ENCODE peak calls at places on chromosomes 1 and 21, in five cellular contexts. B is D721Med, P is AG04450, N is tibial artery, U is RWPE1. L is an unnamed sample.

GRCh38 chr1:46492269-46492853 is 2.7 kb downstream of the DMBX1 start:
- DNase-seq in B (no peak), U (no peak), N (no peak), P (no peak), L (no peak)

GRCh38 chr1:230556453-230556852 is 85.8 kb upstream of the COG2 start:
- DNase-seq in B (no peak), P (no peak), U (no peak), N (no peak), L (no peak)

GRCh38 chr21:43355925-43356289 is 71.0 kb downstream of the SIK1 start:
- DNase-seq in N (no peak), B (no peak), U (no peak), P (no peak), L (no peak)

GRCh38 chr1:207032528-207033017 is at the start of gene C1orf116:
- DNase-seq in B (no peak), U (peak), N (no peak), P (no peak), L (no peak)

GRCh38 chr1:99527078-99527477 is 118.8 kb upstream of the PALMD start:
- DNase-seq in P (no peak), N (no peak), B (no peak), U (peak), L (no peak)

GRCh38 chr1:232709339-232709738 is 79.4 kb upstream of the SIPA1L2 start:
- DNase-seq in U (peak), B (no peak), N (no peak), P (no peak), L (no peak)

GRCh38 chr21:39348040-39348354 is 891 bp downstream of the HMGN1 start:
- DNase-seq in U (no peak), B (no peak), N (no peak), P (no peak), L (no peak)

GRCh38 chr1:18667333-18667732 is 36.7 kb downstream of the PAX7 start:
- DNase-seq in U (no peak), N (no peak), P (no peak), B (no peak), L (no peak)

GRCh38 chr1:205286335-205286950 is 35.1 kb downstream of the NUAK2 start:
- DNase-seq in P (no peak), U (no peak), B (no peak), N (no peak), L (no peak)

GRCh38 chr1:165896277-165896676 is 68.9 kb downstream of the UCK2 start:
- DNase-seq in U (peak), N (peak), B (no peak), P (peak), L (no peak)

GRCh38 chr1:23083714-23084480 is 64.6 kb downstream of the KDM1A start:
- DNase-seq in P (no peak), U (no peak), N (peak), B (no peak), L (no peak)

GRCh38 chr1:177569476-177569875 is 398.7 kb downstream of the BRINP2 start:
- DNase-seq in N (no peak), B (no peak), U (no peak), P (no peak), L (no peak)

GRCh38 chr1:14055442-14056225 is 355.6 kb downstream of the PRDM2 start:
- DNase-seq in N (no peak), B (no peak), U (peak), P (no peak), L (no peak)

GRCh38 chr1:220807726-220808125 is 21.0 kb downstream of the MTARC1 start:
- DNase-seq in P (no peak), B (no peak), N (no peak), U (no peak), L (no peak)

GRCh38 chr1:206471415-206471801 is 1.1 kb downstream of the IKBKE start:
- DNase-seq in P (no peak), N (no peak), U (no peak), B (no peak), L (no peak)

GRCh38 chr1:151988405-151988851 is 5.2 kb downstream of the S100A10 start:
- DNase-seq in N (no peak), B (no peak), P (no peak), U (peak), L (no peak)

GRCh38 chr21:34204481-34205439 is 131.4 kb downstream of the MRPS6 start:
- DNase-seq in U (no peak), P (no peak), N (no peak), B (no peak), L (no peak)

GRCh38 chr1:21217812-21218596 is 41.3 kb upstream of the EIF4G3 start:
- DNase-seq in U (no peak), P (no peak), N (peak), B (no peak), L (peak)
- TF ChIP-seq CTCF in U (no peak), P (peak), N (peak), B (no peak), L (peak)

GRCh38 chr1:33097137-33097611 is 16.2 kb downstream of the AZIN2 start:
- DNase-seq in U (no peak), B (no peak), P (no peak), N (no peak), L (no peak)

GRCh38 chr1:33096358-33097005 is 15.5 kb downstream of the AZIN2 start:
- DNase-seq in B (no peak), N (no peak), U (no peak), P (peak), L (no peak)

GRCh38 chr1:33097762-33098161 is 16.8 kb downstream of the AZIN2 start:
- DNase-seq in N (no peak), B (no peak), P (no peak), U (no peak), L (no peak)

GRCh38 chr1:33098371-33098770 is 17.4 kb downstream of the AZIN2 start:
- DNase-seq in U (no peak), B (no peak), P (no peak), N (no peak), L (no peak)

GRCh38 chr1:33099290-33100118 is 18.6 kb downstream of the AZIN2 start:
- DNase-seq in B (no peak), P (peak), U (peak), N (peak), L (no peak)
- TF ChIP-seq CTCF in B (no peak), P (peak), U (no peak), N (peak), L (no peak)

GRCh38 chr1:25817840-25818501 is 1.8 kb upstream of the MTFR1L start:
- DNase-seq in N (no peak), B (no peak), U (no peak), P (no peak), L (no peak)
- TF ChIP-seq CTCF in N (no peak), B (no peak), U (no peak), P (peak), L (peak)

GRCh38 chr1:197774691-197775281 is 494 bp downstream of the DENND1B start:
- DNase-seq in B (peak), P (no peak), U (peak), N (peak), L (peak)

GRCh38 chr1:197776348-197777082 is 1.2 kb upstream of the DENND1B start:
- DNase-seq in P (no peak), B (no peak), N (no peak), U (peak), L (no peak)

GRCh38 chr1:197773856-197774255 is 1.4 kb downstream of the DENND1B start:
- DNase-seq in P (no peak), B (no peak), U (no peak), N (no peak), L (no peak)

GRCh38 chr1:197778326-197778922 is 3.1 kb upstream of the DENND1B start:
- DNase-seq in N (no peak), P (no peak), B (no peak), U (no peak), L (no peak)

GRCh38 chr1:197775282-197776262 is at the start of gene DENND1B:
- DNase-seq in P (no peak), N (peak), U (peak), B (peak), L (peak)
- TF ChIP-seq CTCF in P (no peak), N (no peak), U (no peak), B (no peak), L (peak)

GRCh38 chr1:115413208-115413607 is 75.2 kb upstream of the NGF start:
- DNase-seq in N (no peak), P (no peak), B (no peak), U (no peak), L (no peak)
- TF ChIP-seq CTCF in N (no peak), P (no peak), B (no peak), U (no peak), L (no peak)

GRCh38 chr1:156602557-156602993 is 1.3 kb upstream of the GPATCH4 start:
- DNase-seq in B (no peak), N (no peak), P (no peak), U (peak), L (no peak)
- TF ChIP-seq CTCF in B (peak), N (no peak), P (peak), U (peak), L (peak)

DNA sequence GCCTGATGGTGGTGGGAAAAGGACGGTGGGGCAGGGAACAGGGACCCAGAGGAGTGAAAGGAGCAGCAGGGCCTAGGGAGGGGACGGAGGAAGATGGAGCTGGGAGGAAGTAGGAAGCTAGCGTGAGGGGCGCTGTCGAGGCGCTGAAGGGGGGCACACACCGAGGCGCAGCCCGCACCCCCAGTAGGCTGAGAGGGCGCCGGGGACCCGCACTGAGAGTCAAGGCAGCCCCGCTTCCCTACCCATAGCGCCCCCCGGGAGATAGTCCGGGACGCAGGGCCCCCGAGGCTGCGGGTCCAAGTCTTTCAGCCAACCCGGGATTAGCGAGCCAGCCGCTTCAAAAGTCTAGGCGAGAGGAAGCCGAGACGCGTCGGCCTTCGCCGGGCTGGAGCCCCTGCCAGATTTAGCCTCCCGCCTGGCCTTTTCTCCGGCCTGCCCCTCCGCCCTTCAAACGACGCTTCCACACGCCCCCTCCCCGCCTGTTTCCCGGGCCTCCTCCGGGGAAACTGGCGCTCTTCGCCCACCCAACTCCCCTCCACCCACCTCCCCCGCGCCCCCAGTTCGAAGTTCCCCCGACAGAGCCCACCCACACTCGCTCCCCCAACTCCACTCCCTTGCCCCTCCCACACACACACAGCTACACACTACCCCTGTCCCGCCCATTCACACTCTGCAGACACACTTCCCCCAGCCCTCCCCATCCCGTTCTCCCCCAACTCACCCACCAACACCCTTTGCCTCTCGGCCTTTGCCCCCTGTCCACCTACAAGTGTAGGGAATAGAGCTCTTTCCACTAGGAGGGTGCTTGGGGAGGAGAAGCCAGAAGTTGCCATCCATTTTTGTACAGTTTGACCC is 7.8 kb upstream of the PROX1 start:
- DNase-seq in P (no peak), N (no peak), B (no peak), U (no peak), L (peak)
- TF ChIP-seq CTCF in P (no peak), N (no peak), B (no peak), U (no peak), L (no peak)

GRCh38 chr1:58156801-58157200 is 389.7 kb downstream of the OMA1 start:
- DNase-seq in P (no peak), N (no peak), B (no peak), U (no peak), L (no peak)

GRCh38 chr1:58154256-58154655 is 392.3 kb downstream of the OMA1 start:
- DNase-seq in P (no peak), N (no peak), U (no peak), B (no peak), L (no peak)

GRCh38 chr1:58156124-58156468 is 390.4 kb downstream of the OMA1 start:
- DNase-seq in P (no peak), B (no peak), N (no peak), U (no peak), L (no peak)

GRCh38 chr1:58157281-58157680 is 389.2 kb downstream of the OMA1 start:
- DNase-seq in N (no peak), P (no peak), B (no peak), U (no peak), L (no peak)

GRCh38 chr1:58155418-58156123 is 391.0 kb downstream of the OMA1 start:
- DNase-seq in P (no peak), N (no peak), U (no peak), B (no peak), L (peak)
- TF ChIP-seq CTCF in P (peak), N (peak), U (no peak), B (peak), L (peak)

L was measured in neural crest cell.